ENCODE peak calls at places on chromosomes 11 and 22, in eight cellular contexts. E is IMR-90, X is HCT116, U is A549, Y is GM12878, H is K562, A is H1, K is HepG2. M is an unnamed sample.
A peak's percentile ranks its signal among the peaks of the same experiment; 100 is the strongest.

GRCh38 chr11:114262681-114263509 is 33.3 kb upstream of the NNMT start:
- DNase-seq in H (peak; percentile 56), U (peak; percentile 26), Y (no peak), K (peak; percentile 44), E (peak; percentile 54), X (peak; percentile 26), A (no peak), M (peak; percentile 75)

GRCh38 chr11:7600205-7600775 is 73.0 kb downstream of the CYB5R2 start:
- DNase-seq in Y (no peak), X (peak; percentile 18), U (peak; percentile 22), H (no peak), A (no peak), K (peak; percentile 89), E (peak; percentile 78), M (no peak)

GRCh38 chr11:92861641-92862040 is 107.8 kb upstream of the MTNR1B start:
- DNase-seq in Y (no peak), U (no peak), H (no peak), E (no peak), A (no peak), K (no peak), X (no peak), M (no peak)

GRCh38 chr22:17836977-17837742 is 62.9 kb upstream of the BID start:
- DNase-seq in U (no peak), H (no peak), K (no peak), Y (no peak), A (peak; percentile 7), X (no peak), E (no peak), M (no peak)

GRCh38 chr11:128424271-128424709 is 163.1 kb downstream of the ETS1 start:
- DNase-seq in Y (no peak), X (no peak), K (no peak), U (no peak), H (no peak), E (no peak), A (no peak), M (no peak)

GRCh38 chr22:26985217-26985616 is 327.8 kb downstream of the MIAT start:
- DNase-seq in X (no peak), U (no peak), E (no peak), H (no peak), K (no peak), Y (no peak), A (no peak), M (no peak)

GRCh38 chr11:88849368-88849767 is 216.4 kb downstream of the GRM5 start:
- DNase-seq in E (peak; percentile 68), H (no peak), U (no peak), K (no peak), X (no peak), A (no peak), Y (no peak), M (no peak)

GRCh38 chr22:20520093-20520511 is 12.7 kb downstream of the MED15 start:
- DNase-seq in E (peak; percentile 82), X (no peak), Y (no peak), K (no peak), A (no peak), H (peak; percentile 61), U (no peak), M (no peak)

GRCh38 chr22:30295576-30295975 is 6.3 kb upstream of the CASTOR1 start:
- DNase-seq in Y (no peak), K (no peak), X (no peak), H (no peak), U (no peak), E (no peak), A (no peak), M (no peak)

GRCh38 chr11:118634435-118635236 is 27.2 kb downstream of the PHLDB1 start:
- DNase-seq in X (no peak), Y (no peak), H (peak; percentile 94), U (no peak), E (peak; percentile 55), A (peak; percentile 80), K (peak; percentile 41), M (peak; percentile 69)

GRCh38 chr11:57315491-57315890 is 9.3 kb downstream of the TNKS1BP1 start:
- DNase-seq in Y (no peak), E (peak; percentile 61), K (no peak), A (no peak), X (no peak), H (no peak), U (no peak), M (no peak)

GRCh38 chr11:57172031-57172430 is 9.7 kb upstream of the LRRC55 start:
- DNase-seq in X (no peak), A (no peak), E (no peak), Y (no peak), U (no peak), H (no peak), K (no peak), M (no peak)

GRCh38 chr11:63020671-63021255 is 5.1 kb upstream of the SLC22A8 start:
- DNase-seq in A (peak; percentile 36), K (no peak), X (peak; percentile 56), E (no peak), Y (no peak), H (peak; percentile 75), U (peak; percentile 36), M (peak; percentile 45)

GRCh38 chr11:11400635-11401232 is 47.7 kb upstream of the CSNK2A3 start:
- DNase-seq in Y (no peak), K (peak; percentile 12), U (no peak), A (no peak), X (peak; percentile 12), H (peak; percentile 35), E (no peak), M (no peak)

GRCh38 chr11:132312616-132313210 is 942.3 kb downstream of the NTM start:
- DNase-seq in Y (no peak), U (no peak), H (peak; percentile 39), E (peak; percentile 46), A (peak; percentile 23), X (no peak), K (no peak), M (peak; percentile 65)

GRCh38 chr22:29074276-29074625 is 1.4 kb downstream of the KREMEN1 start:
- DNase-seq in K (no peak), E (no peak), Y (no peak), U (no peak), H (no peak), A (no peak), X (no peak), M (no peak)

GRCh38 chr11:39365809-39366436 is 2093.5 kb downstream of the LRRC4C start:
- DNase-seq in Y (no peak), H (no peak), X (no peak), K (no peak), E (no peak), A (no peak), U (no peak), M (no peak)

GRCh38 chr11:97361812-97362378 is 972.1 kb downstream of the JRKL start:
- DNase-seq in U (no peak), E (no peak), A (no peak), X (no peak), H (no peak), Y (no peak), K (no peak), M (no peak)

DNA sequence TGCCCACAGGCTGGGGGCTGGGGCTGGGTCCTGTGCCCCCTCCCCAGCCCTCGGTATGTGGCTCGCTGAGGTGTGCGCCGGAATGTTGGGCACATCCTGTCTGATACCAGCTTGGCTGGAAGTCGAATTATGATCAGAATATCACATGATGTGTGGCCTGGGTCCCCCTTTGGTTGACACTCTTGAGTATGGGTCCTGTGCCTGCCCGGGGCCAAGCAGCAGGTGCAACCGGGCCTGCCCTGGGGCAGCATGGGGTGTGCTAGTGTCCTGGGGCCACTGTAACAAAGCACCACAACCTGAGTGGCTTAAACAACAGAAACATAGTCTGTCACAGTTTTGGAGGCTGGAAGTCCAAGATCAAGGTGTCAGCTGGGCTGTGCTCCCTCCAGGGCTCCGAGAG is 52.7 kb downstream of the PARVB start:
- DNase-seq in H (no peak), Y (no peak), A (no peak), U (no peak), E (no peak), X (no peak), K (no peak), M (no peak)
- H3K4me2 ChIP-seq in H (no peak overlapping the region), Y (no peak overlapping the region), A (no peak overlapping the region), U (no peak overlapping the region), E (no peak overlapping the region), X (no peak overlapping the region), K (no peak overlapping the region), M (no peak overlapping the region)

DNA sequence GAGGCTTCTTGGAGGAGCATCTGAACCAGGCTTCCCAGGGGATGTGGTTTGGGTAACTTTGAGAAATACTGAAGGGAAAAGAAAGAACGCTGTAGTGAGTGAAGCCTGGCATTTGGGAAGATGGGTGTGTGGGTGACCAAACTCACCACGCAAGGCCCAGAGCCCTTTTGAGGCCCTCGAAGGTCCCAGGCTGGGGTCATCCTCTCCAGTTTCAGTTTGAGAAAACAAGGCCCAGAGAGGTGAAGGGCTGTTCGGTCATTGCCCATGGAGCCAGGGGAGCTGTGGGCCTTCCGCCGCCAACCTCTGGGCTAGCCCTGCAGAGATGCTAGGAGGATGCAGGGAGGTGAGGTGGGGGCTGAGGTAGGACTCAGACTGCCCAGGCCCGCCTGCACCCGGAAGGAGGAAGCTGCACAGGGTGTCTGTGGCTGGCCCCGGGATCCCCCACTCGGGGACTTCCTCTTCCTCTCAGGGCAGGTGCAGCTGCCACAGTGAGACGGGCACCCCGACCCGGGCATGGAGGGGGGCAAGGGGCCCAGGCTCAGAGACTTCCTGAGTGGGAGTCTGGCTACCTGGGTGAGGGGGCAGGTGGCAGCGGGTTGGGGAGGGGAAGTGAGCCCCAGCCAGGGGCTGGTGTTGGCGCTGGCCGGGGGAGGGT is at the start of gene CCDC88B:
- DNase-seq in Y (no peak), H (no peak), E (no peak), X (no peak), A (no peak), U (no peak), K (no peak), M (no peak)
- TF ChIP-seq RAD21 in Y (no peak), H (no peak), E (no peak), X (no peak), A (no peak), U (no peak), K (no peak), M (no peak)

GRCh38 chr11:58926695-58927094 is 12.6 kb upstream of the GLYATL1 start:
- DNase-seq in H (no peak), K (no peak), A (no peak), E (peak; percentile 79), X (no peak), U (no peak), Y (no peak), M (no peak)

GRCh38 chr11:58928691-58929090 is 10.6 kb upstream of the GLYATL1 start:
- DNase-seq in X (no peak), Y (no peak), H (no peak), U (no peak), E (no peak), A (no peak), K (no peak), M (no peak)

GRCh38 chr11:58926251-58926650 is 13.0 kb upstream of the GLYATL1 start:
- DNase-seq in X (no peak), U (no peak), E (peak; percentile 72), Y (no peak), K (peak; percentile 70), H (no peak), A (no peak), M (no peak)

GRCh38 chr11:58927393-58928081 is 11.8 kb upstream of the GLYATL1 start:
- DNase-seq in U (no peak), X (no peak), E (peak; percentile 29), K (peak; percentile 24), Y (no peak), H (no peak), A (peak; percentile 95), M (peak; percentile 65)

GRCh38 chr11:58928082-58928574 is 11.2 kb upstream of the GLYATL1 start:
- DNase-seq in Y (no peak), H (no peak), K (no peak), X (no peak), A (no peak), E (peak; percentile 7), U (no peak), M (no peak)
- H3K4me2 ChIP-seq in Y (no peak overlapping the region), H (no peak overlapping the region), K (peak overlapping the region; percentile 53), X (no peak overlapping the region), A (peak overlapping the region; percentile 99), E (no peak overlapping the region), U (no peak overlapping the region), M (peak overlapping the region; percentile 33)

GRCh38 chr11:122186439-122187080 is 70.5 kb upstream of the BLID start:
- DNase-seq in E (peak; percentile 97), Y (no peak), K (no peak), A (no peak), U (no peak), X (peak; percentile 73), H (no peak), M (no peak)
- TF ChIP-seq RAD21 in E (no peak), Y (no peak), K (no peak), A (no peak), U (no peak), X (no peak), H (no peak), M (no peak)

M was measured in SK-N-SH.